ENCODE peak calls at places on chromosomes 3 and 15, in four cellular contexts. One of them, this sample, is unnamed.

GRCh38 chr3:110744723-110745122 is 326.9 kb upstream of the NECTIN3 start:
- DNase-seq in neural crest cell: no peak
- DNase-seq in activated CD8-positive, alpha-beta memory T cell treated with anti-CD3 and anti-CD28 coated beads, Interleukin-2, amount 50 U/mL, for 48 hours: no peak
- DNase-seq in stomach: no peak
- DNase-seq in this sample: no peak

GRCh38 chr3:69094467-69095205 is 9.9 kb downstream of the ARL6IP5 start:
- DNase-seq in neural crest cell: no peak
- DNase-seq in activated CD8-positive, alpha-beta memory T cell treated with anti-CD3 and anti-CD28 coated beads, Interleukin-2, amount 50 U/mL, for 48 hours: no peak
- DNase-seq in stomach: no peak
- DNase-seq in this sample: no peak

GRCh38 chr3:182234881-182235280 is 523.2 kb downstream of the SOX2 start:
- DNase-seq in neural crest cell: no peak
- DNase-seq in activated CD8-positive, alpha-beta memory T cell treated with anti-CD3 and anti-CD28 coated beads, Interleukin-2, amount 50 U/mL, for 48 hours: no peak
- DNase-seq in stomach: no peak
- DNase-seq in this sample: no peak

GRCh38 chr3:87575538-87575937 is 299.2 kb upstream of the POU1F1 start:
- DNase-seq in neural crest cell: no peak
- DNase-seq in activated CD8-positive, alpha-beta memory T cell treated with anti-CD3 and anti-CD28 coated beads, Interleukin-2, amount 50 U/mL, for 48 hours: no peak
- DNase-seq in stomach: no peak
- DNase-seq in this sample: no peak

GRCh38 chr15:49987198-49987785 is 131.7 kb downstream of the ATP8B4 start:
- DNase-seq in neural crest cell: no peak
- DNase-seq in activated CD8-positive, alpha-beta memory T cell treated with anti-CD3 and anti-CD28 coated beads, Interleukin-2, amount 50 U/mL, for 48 hours: no peak
- DNase-seq in stomach: no peak
- DNase-seq in this sample: no peak

GRCh38 chr3:141105828-141106628 is 54.9 kb downstream of the SPSB4 start:
- DNase-seq in neural crest cell: peak
- DNase-seq in activated CD8-positive, alpha-beta memory T cell treated with anti-CD3 and anti-CD28 coated beads, Interleukin-2, amount 50 U/mL, for 48 hours: peak
- DNase-seq in stomach: peak
- DNase-seq in this sample: no peak

GRCh38 chr15:34109775-34110663 is 8.1 kb downstream of the PGBD4 start:
- DNase-seq in neural crest cell: no peak
- DNase-seq in activated CD8-positive, alpha-beta memory T cell treated with anti-CD3 and anti-CD28 coated beads, Interleukin-2, amount 50 U/mL, for 48 hours: no peak
- DNase-seq in stomach: no peak
- DNase-seq in this sample: no peak

GRCh38 chr15:36365963-36366362 is 213.5 kb upstream of the CDIN1 start:
- DNase-seq in neural crest cell: no peak
- DNase-seq in activated CD8-positive, alpha-beta memory T cell treated with anti-CD3 and anti-CD28 coated beads, Interleukin-2, amount 50 U/mL, for 48 hours: no peak
- DNase-seq in stomach: no peak
- DNase-seq in this sample: no peak

GRCh38 chr3:23607184-23607847 is 198.4 kb upstream of the UBE2E1 start:
- DNase-seq in neural crest cell: no peak
- DNase-seq in activated CD8-positive, alpha-beta memory T cell treated with anti-CD3 and anti-CD28 coated beads, Interleukin-2, amount 50 U/mL, for 48 hours: no peak
- DNase-seq in stomach: no peak
- DNase-seq in this sample: no peak

GRCh38 chr3:87287025-87287424 is 10.6 kb upstream of the POU1F1 start:
- DNase-seq in neural crest cell: no peak
- DNase-seq in activated CD8-positive, alpha-beta memory T cell treated with anti-CD3 and anti-CD28 coated beads, Interleukin-2, amount 50 U/mL, for 48 hours: no peak
- DNase-seq in stomach: no peak
- DNase-seq in this sample: no peak

GRCh38 chr3:108159128-108159527 is 63.1 kb downstream of the IFT57 start:
- DNase-seq in neural crest cell: no peak
- DNase-seq in activated CD8-positive, alpha-beta memory T cell treated with anti-CD3 and anti-CD28 coated beads, Interleukin-2, amount 50 U/mL, for 48 hours: no peak
- DNase-seq in stomach: no peak
- DNase-seq in this sample: no peak

GRCh38 chr15:30859091-30859874 is 44.4 kb upstream of the FAN1 start:
- DNase-seq in neural crest cell: peak
- DNase-seq in activated CD8-positive, alpha-beta memory T cell treated with anti-CD3 and anti-CD28 coated beads, Interleukin-2, amount 50 U/mL, for 48 hours: no peak
- DNase-seq in stomach: no peak
- DNase-seq in this sample: no peak

GRCh38 chr15:73081321-73081958 is 29.2 kb downstream of the NEO1 start:
- DNase-seq in neural crest cell: peak
- DNase-seq in activated CD8-positive, alpha-beta memory T cell treated with anti-CD3 and anti-CD28 coated beads, Interleukin-2, amount 50 U/mL, for 48 hours: no peak
- DNase-seq in stomach: no peak
- DNase-seq in this sample: no peak

GRCh38 chr15:58380280-58380945 is 51.4 kb upstream of the LIPC start:
- DNase-seq in neural crest cell: no peak
- DNase-seq in activated CD8-positive, alpha-beta memory T cell treated with anti-CD3 and anti-CD28 coated beads, Interleukin-2, amount 50 U/mL, for 48 hours: no peak
- DNase-seq in stomach: no peak
- DNase-seq in this sample: no peak

GRCh38 chr15:39579487-39580116 is 1.3 kb upstream of the THBS1 start:
- DNase-seq in neural crest cell: peak
- DNase-seq in activated CD8-positive, alpha-beta memory T cell treated with anti-CD3 and anti-CD28 coated beads, Interleukin-2, amount 50 U/mL, for 48 hours: no peak
- DNase-seq in stomach: peak
- DNase-seq in this sample: peak

GRCh38 chr3:122233109-122233952 is 49.9 kb downstream of the CASR start:
- DNase-seq in neural crest cell: no peak
- DNase-seq in activated CD8-positive, alpha-beta memory T cell treated with anti-CD3 and anti-CD28 coated beads, Interleukin-2, amount 50 U/mL, for 48 hours: no peak
- DNase-seq in stomach: no peak
- DNase-seq in this sample: no peak

GRCh38 chr3:30521156-30521555 is 85.2 kb upstream of the TGFBR2 start:
- DNase-seq in neural crest cell: no peak
- DNase-seq in activated CD8-positive, alpha-beta memory T cell treated with anti-CD3 and anti-CD28 coated beads, Interleukin-2, amount 50 U/mL, for 48 hours: no peak
- DNase-seq in stomach: no peak
- DNase-seq in this sample: no peak

GRCh38 chr3:16528581-16528993 is 15.1 kb upstream of the RFTN1 start:
- DNase-seq in neural crest cell: no peak
- DNase-seq in activated CD8-positive, alpha-beta memory T cell treated with anti-CD3 and anti-CD28 coated beads, Interleukin-2, amount 50 U/mL, for 48 hours: no peak
- DNase-seq in stomach: no peak
- DNase-seq in this sample: no peak

GRCh38 chr3:194320100-194320499 is 31.0 kb downstream of the CPN2 start:
- DNase-seq in neural crest cell: no peak
- DNase-seq in activated CD8-positive, alpha-beta memory T cell treated with anti-CD3 and anti-CD28 coated beads, Interleukin-2, amount 50 U/mL, for 48 hours: no peak
- DNase-seq in stomach: no peak
- DNase-seq in this sample: no peak

GRCh38 chr15:47678047-47678446 is 39.3 kb upstream of the SEMA6D start:
- DNase-seq in neural crest cell: no peak
- DNase-seq in activated CD8-positive, alpha-beta memory T cell treated with anti-CD3 and anti-CD28 coated beads, Interleukin-2, amount 50 U/mL, for 48 hours: no peak
- DNase-seq in stomach: no peak
- DNase-seq in this sample: no peak

GRCh38 chr3:72657666-72658065 is 190.6 kb downstream of the SHQ1 start:
- DNase-seq in neural crest cell: no peak
- DNase-seq in activated CD8-positive, alpha-beta memory T cell treated with anti-CD3 and anti-CD28 coated beads, Interleukin-2, amount 50 U/mL, for 48 hours: no peak
- DNase-seq in stomach: no peak
- DNase-seq in this sample: no peak

GRCh38 chr15:99076555-99077308 is 28.1 kb upstream of the SYNM start:
- DNase-seq in neural crest cell: peak
- DNase-seq in activated CD8-positive, alpha-beta memory T cell treated with anti-CD3 and anti-CD28 coated beads, Interleukin-2, amount 50 U/mL, for 48 hours: peak
- DNase-seq in stomach: peak
- DNase-seq in this sample: peak

GRCh38 chr3:144272715-144273114 is 301.1 kb downstream of the DIPK2A start:
- DNase-seq in neural crest cell: no peak
- DNase-seq in activated CD8-positive, alpha-beta memory T cell treated with anti-CD3 and anti-CD28 coated beads, Interleukin-2, amount 50 U/mL, for 48 hours: no peak
- DNase-seq in stomach: no peak
- DNase-seq in this sample: no peak

GRCh38 chr3:155744626-155745324 is at the start of gene PLCH1:
- DNase-seq in neural crest cell: peak
- DNase-seq in activated CD8-positive, alpha-beta memory T cell treated with anti-CD3 and anti-CD28 coated beads, Interleukin-2, amount 50 U/mL, for 48 hours: peak
- DNase-seq in stomach: peak
- DNase-seq in this sample: peak

GRCh38 chr3:150408232-150409124 is at the start of gene TSC22D2:
- DNase-seq in neural crest cell: peak
- DNase-seq in activated CD8-positive, alpha-beta memory T cell treated with anti-CD3 and anti-CD28 coated beads, Interleukin-2, amount 50 U/mL, for 48 hours: peak
- DNase-seq in stomach: peak
- DNase-seq in this sample: peak

GRCh38 chr15:65044724-65045481 is at the start of gene SLC51B:
- DNase-seq in neural crest cell: no peak
- DNase-seq in activated CD8-positive, alpha-beta memory T cell treated with anti-CD3 and anti-CD28 coated beads, Interleukin-2, amount 50 U/mL, for 48 hours: no peak
- DNase-seq in stomach: peak
- DNase-seq in this sample: no peak

GRCh38 chr3:135965129-135965505 is 411 bp upstream of the PPP2R3A start:
- DNase-seq in neural crest cell: no peak
- DNase-seq in activated CD8-positive, alpha-beta memory T cell treated with anti-CD3 and anti-CD28 coated beads, Interleukin-2, amount 50 U/mL, for 48 hours: no peak
- DNase-seq in stomach: no peak
- DNase-seq in this sample: no peak

GRCh38 chr3:63351159-63352007 is 73.3 kb downstream of the SYNPR start:
- DNase-seq in neural crest cell: peak
- DNase-seq in activated CD8-positive, alpha-beta memory T cell treated with anti-CD3 and anti-CD28 coated beads, Interleukin-2, amount 50 U/mL, for 48 hours: no peak
- DNase-seq in stomach: no peak
- DNase-seq in this sample: no peak

GRCh38 chr15:69302929-69303328 is 4.2 kb downstream of the PAQR5 start:
- DNase-seq in neural crest cell: no peak
- DNase-seq in activated CD8-positive, alpha-beta memory T cell treated with anti-CD3 and anti-CD28 coated beads, Interleukin-2, amount 50 U/mL, for 48 hours: no peak
- DNase-seq in stomach: no peak
- DNase-seq in this sample: no peak

GRCh38 chr3:160052385-160053047 is 63.9 kb downstream of the IL12A start:
- DNase-seq in neural crest cell: no peak
- DNase-seq in activated CD8-positive, alpha-beta memory T cell treated with anti-CD3 and anti-CD28 coated beads, Interleukin-2, amount 50 U/mL, for 48 hours: no peak
- DNase-seq in stomach: peak
- DNase-seq in this sample: no peak

GRCh38 chr15:77568014-77568959 is 64.4 kb downstream of the LINGO1 start:
- DNase-seq in neural crest cell: no peak
- DNase-seq in activated CD8-positive, alpha-beta memory T cell treated with anti-CD3 and anti-CD28 coated beads, Interleukin-2, amount 50 U/mL, for 48 hours: no peak
- DNase-seq in stomach: no peak
- DNase-seq in this sample: no peak

GRCh38 chr3:176155012-176155411 is 1042.3 kb downstream of the TBL1XR1 start:
- DNase-seq in neural crest cell: no peak
- DNase-seq in activated CD8-positive, alpha-beta memory T cell treated with anti-CD3 and anti-CD28 coated beads, Interleukin-2, amount 50 U/mL, for 48 hours: no peak
- DNase-seq in stomach: no peak
- DNase-seq in this sample: no peak

GRCh38 chr3:32780735-32781210 is 37.0 kb upstream of the TRIM71 start:
- DNase-seq in neural crest cell: peak
- DNase-seq in activated CD8-positive, alpha-beta memory T cell treated with anti-CD3 and anti-CD28 coated beads, Interleukin-2, amount 50 U/mL, for 48 hours: peak
- DNase-seq in stomach: peak
- DNase-seq in this sample: peak

GRCh38 chr3:23667536-23668429 is 138.0 kb upstream of the UBE2E1 start:
- DNase-seq in neural crest cell: no peak
- DNase-seq in activated CD8-positive, alpha-beta memory T cell treated with anti-CD3 and anti-CD28 coated beads, Interleukin-2, amount 50 U/mL, for 48 hours: no peak
- DNase-seq in stomach: no peak
- DNase-seq in this sample: no peak

This sample was measured in ecto neural progenitor cell.